ENCODE peak calls at places on chromosomes 5 and 9, in five cellular contexts. One of them, this sample, is unnamed.

GRCh38 chr9:131610231-131610761 is 65.0 kb downstream of the PRRT1B start:
- DNase-seq in progenitor cell of endocrine pancreas: no peak
- DNase-seq in iPS DF 6.9: no peak
- DNase-seq in GM03348: peak
- DNase-seq in fibroblast of lung: peak
- DNase-seq in this sample: no peak

GRCh38 chr5:142428036-142428772 is 103.4 kb upstream of the SPRY4 start:
- DNase-seq in GM03348: no peak
- DNase-seq in progenitor cell of endocrine pancreas: no peak
- DNase-seq in fibroblast of lung: no peak
- DNase-seq in iPS DF 6.9: no peak
- DNase-seq in this sample: no peak

GRCh38 chr5:58759745-58760144 is 176.9 kb downstream of the RAB3C start:
- DNase-seq in progenitor cell of endocrine pancreas: no peak
- DNase-seq in GM03348: no peak
- DNase-seq in iPS DF 6.9: no peak
- DNase-seq in fibroblast of lung: peak
- DNase-seq in this sample: no peak

GRCh38 chr5:140118294-140118936 is 4.5 kb downstream of the PURA start:
- DNase-seq in iPS DF 6.9: no peak
- DNase-seq in GM03348: no peak
- DNase-seq in progenitor cell of endocrine pancreas: no peak
- DNase-seq in fibroblast of lung: no peak
- DNase-seq in this sample: no peak

GRCh38 chr5:143527808-143528207 is 124.3 kb upstream of the NR3C1 start:
- DNase-seq in fibroblast of lung: no peak
- DNase-seq in GM03348: no peak
- DNase-seq in iPS DF 6.9: no peak
- DNase-seq in progenitor cell of endocrine pancreas: no peak
- DNase-seq in this sample: no peak

GRCh38 chr9:114290561-114290986 is 32.3 kb upstream of the ORM1 start:
- DNase-seq in GM03348: no peak
- DNase-seq in progenitor cell of endocrine pancreas: no peak
- DNase-seq in fibroblast of lung: no peak
- DNase-seq in iPS DF 6.9: no peak
- DNase-seq in this sample: no peak

GRCh38 chr9:22141906-22142305 is 132.8 kb upstream of the CDKN2B start:
- DNase-seq in GM03348: no peak
- DNase-seq in progenitor cell of endocrine pancreas: no peak
- DNase-seq in fibroblast of lung: peak
- DNase-seq in iPS DF 6.9: no peak
- DNase-seq in this sample: no peak

GRCh38 chr5:95410269-95410668 is 19.1 kb downstream of the FAM81B start:
- DNase-seq in progenitor cell of endocrine pancreas: no peak
- DNase-seq in iPS DF 6.9: no peak
- DNase-seq in GM03348: no peak
- DNase-seq in fibroblast of lung: no peak
- DNase-seq in this sample: no peak

GRCh38 chr9:137666950-137667670 is 48.3 kb downstream of the EHMT1 start:
- DNase-seq in fibroblast of lung: no peak
- DNase-seq in iPS DF 6.9: peak
- DNase-seq in GM03348: no peak
- DNase-seq in progenitor cell of endocrine pancreas: no peak
- DNase-seq in this sample: peak

GRCh38 chr5:53334431-53334941 is 145.9 kb upstream of the FST start:
- DNase-seq in fibroblast of lung: peak
- DNase-seq in progenitor cell of endocrine pancreas: no peak
- DNase-seq in GM03348: peak
- DNase-seq in iPS DF 6.9: no peak
- DNase-seq in this sample: no peak

GRCh38 chr5:90602681-90603080 is 44.1 kb downstream of the ADGRV1 start:
- DNase-seq in fibroblast of lung: no peak
- DNase-seq in iPS DF 6.9: no peak
- DNase-seq in progenitor cell of endocrine pancreas: no peak
- DNase-seq in GM03348: no peak
- DNase-seq in this sample: no peak

GRCh38 chr9:120925535-120926396 is 830 bp downstream of the TRAF1 start:
- DNase-seq in fibroblast of lung: peak
- DNase-seq in progenitor cell of endocrine pancreas: no peak
- DNase-seq in iPS DF 6.9: no peak
- DNase-seq in GM03348: peak
- DNase-seq in this sample: no peak

GRCh38 chr5:61701877-61702602 is 370.0 kb downstream of the ZSWIM6 start:
- DNase-seq in progenitor cell of endocrine pancreas: no peak
- DNase-seq in GM03348: no peak
- DNase-seq in iPS DF 6.9: no peak
- DNase-seq in fibroblast of lung: no peak
- DNase-seq in this sample: no peak

GRCh38 chr9:72460342-72461312 is 60.8 kb upstream of the TMC1 start:
- DNase-seq in GM03348: no peak
- DNase-seq in fibroblast of lung: no peak
- DNase-seq in iPS DF 6.9: no peak
- DNase-seq in progenitor cell of endocrine pancreas: no peak
- DNase-seq in this sample: no peak

GRCh38 chr5:93162201-93162654 is 418.8 kb downstream of the NR2F1-AS1 start:
- DNase-seq in progenitor cell of endocrine pancreas: no peak
- DNase-seq in fibroblast of lung: no peak
- DNase-seq in GM03348: peak
- DNase-seq in iPS DF 6.9: no peak
- DNase-seq in this sample: no peak

GRCh38 chr5:94181940-94182339 is 436.5 kb downstream of the KIAA0825 start:
- DNase-seq in progenitor cell of endocrine pancreas: no peak
- DNase-seq in fibroblast of lung: peak
- DNase-seq in iPS DF 6.9: no peak
- DNase-seq in GM03348: no peak
- DNase-seq in this sample: no peak

GRCh38 chr9:80320916-80321315 is 749.2 kb downstream of the TLE4 start:
- DNase-seq in GM03348: no peak
- DNase-seq in iPS DF 6.9: no peak
- DNase-seq in fibroblast of lung: peak
- DNase-seq in progenitor cell of endocrine pancreas: no peak
- DNase-seq in this sample: no peak

GRCh38 chr9:131839281-131840084 is 99.6 kb upstream of the RAPGEF1 start:
- DNase-seq in progenitor cell of endocrine pancreas: no peak
- DNase-seq in iPS DF 6.9: no peak
- DNase-seq in fibroblast of lung: peak
- DNase-seq in GM03348: peak
- DNase-seq in this sample: no peak

GRCh38 chr5:73229271-73229670 is 56.3 kb downstream of the TMEM174 start:
- DNase-seq in iPS DF 6.9: no peak
- DNase-seq in fibroblast of lung: peak
- DNase-seq in progenitor cell of endocrine pancreas: no peak
- DNase-seq in GM03348: peak
- DNase-seq in this sample: no peak

GRCh38 chr9:123003467-123003866 is 30.0 kb upstream of the GPR21 start:
- DNase-seq in iPS DF 6.9: no peak
- DNase-seq in progenitor cell of endocrine pancreas: no peak
- DNase-seq in GM03348: peak
- DNase-seq in fibroblast of lung: peak
- DNase-seq in this sample: no peak

GRCh38 chr5:135227064-135228022 is 171.7 kb downstream of the MACROH2A1 start:
- DNase-seq in iPS DF 6.9: no peak
- DNase-seq in progenitor cell of endocrine pancreas: no peak
- DNase-seq in fibroblast of lung: no peak
- DNase-seq in GM03348: no peak
- DNase-seq in this sample: no peak

GRCh38 chr5:135921388-135921787 is 25.7 kb upstream of the IL9 start:
- DNase-seq in iPS DF 6.9: no peak
- DNase-seq in GM03348: peak
- DNase-seq in progenitor cell of endocrine pancreas: no peak
- DNase-seq in fibroblast of lung: peak
- DNase-seq in this sample: no peak

GRCh38 chr5:174827521-174827920 is 103.1 kb downstream of the MSX2 start:
- DNase-seq in fibroblast of lung: peak
- DNase-seq in iPS DF 6.9: no peak
- DNase-seq in GM03348: no peak
- DNase-seq in progenitor cell of endocrine pancreas: no peak
- DNase-seq in this sample: no peak

GRCh38 chr9:111704503-111704902 is 43.1 kb downstream of the GNG10 start:
- DNase-seq in progenitor cell of endocrine pancreas: no peak
- DNase-seq in GM03348: no peak
- DNase-seq in fibroblast of lung: no peak
- DNase-seq in iPS DF 6.9: no peak
- DNase-seq in this sample: no peak

GRCh38 chr9:18071651-18072060 is 402.3 kb upstream of the ADAMTSL1 start:
- DNase-seq in GM03348: peak
- DNase-seq in progenitor cell of endocrine pancreas: no peak
- DNase-seq in fibroblast of lung: peak
- DNase-seq in iPS DF 6.9: no peak
- DNase-seq in this sample: no peak

GRCh38 chr5:168786142-168786541 is 207.0 kb upstream of the PANK3 start:
- DNase-seq in iPS DF 6.9: no peak
- DNase-seq in fibroblast of lung: no peak
- DNase-seq in progenitor cell of endocrine pancreas: no peak
- DNase-seq in GM03348: no peak
- DNase-seq in this sample: no peak

GRCh38 chr9:116899337-116900006 is 212.4 kb downstream of the TRIM32 start:
- DNase-seq in GM03348: no peak
- DNase-seq in iPS DF 6.9: no peak
- DNase-seq in progenitor cell of endocrine pancreas: no peak
- DNase-seq in fibroblast of lung: no peak
- DNase-seq in this sample: no peak

GRCh38 chr5:173327948-173328895 is at the start of gene STC2:
- DNase-seq in iPS DF 6.9: peak
- DNase-seq in progenitor cell of endocrine pancreas: peak
- DNase-seq in fibroblast of lung: peak
- DNase-seq in GM03348: peak
- DNase-seq in this sample: peak

GRCh38 chr9:97906236-97906831 is 16.0 kb downstream of the TRMO start:
- DNase-seq in progenitor cell of endocrine pancreas: no peak
- DNase-seq in fibroblast of lung: no peak
- DNase-seq in GM03348: peak
- DNase-seq in iPS DF 6.9: no peak
- DNase-seq in this sample: no peak

GRCh38 chr5:62457071-62457470 is 44.5 kb downstream of the IPO11 start:
- DNase-seq in progenitor cell of endocrine pancreas: no peak
- DNase-seq in GM03348: peak
- DNase-seq in fibroblast of lung: peak
- DNase-seq in iPS DF 6.9: no peak
- DNase-seq in this sample: no peak

GRCh38 chr9:137422668-137423000 is 328 bp downstream of the EXD3 start:
- DNase-seq in GM03348: peak
- DNase-seq in iPS DF 6.9: no peak
- DNase-seq in progenitor cell of endocrine pancreas: no peak
- DNase-seq in fibroblast of lung: no peak
- DNase-seq in this sample: no peak

GRCh38 chr9:10208691-10209069 is 404.1 kb downstream of the PTPRD start:
- DNase-seq in iPS DF 6.9: no peak
- DNase-seq in GM03348: no peak
- DNase-seq in fibroblast of lung: no peak
- DNase-seq in progenitor cell of endocrine pancreas: no peak
- DNase-seq in this sample: no peak

GRCh38 chr9:113205449-113206247 is 15.4 kb downstream of the FKBP15 start:
- DNase-seq in GM03348: no peak
- DNase-seq in fibroblast of lung: peak
- DNase-seq in progenitor cell of endocrine pancreas: no peak
- DNase-seq in iPS DF 6.9: no peak
- DNase-seq in this sample: no peak

GRCh38 chr9:36855443-36856315 is 178.4 kb downstream of the PAX5 start:
- DNase-seq in iPS DF 6.9: peak
- DNase-seq in progenitor cell of endocrine pancreas: peak
- DNase-seq in GM03348: peak
- DNase-seq in fibroblast of lung: no peak
- DNase-seq in this sample: no peak

GRCh38 chr9:87086111-87086510 is 138.8 kb upstream of the GAS1 start:
- DNase-seq in iPS DF 6.9: no peak
- DNase-seq in fibroblast of lung: no peak
- DNase-seq in GM03348: no peak
- DNase-seq in progenitor cell of endocrine pancreas: no peak
- DNase-seq in this sample: no peak

GRCh38 chr5:50786073-50786472 is 119.6 kb downstream of the PARP8 start:
- DNase-seq in GM03348: no peak
- DNase-seq in progenitor cell of endocrine pancreas: no peak
- DNase-seq in iPS DF 6.9: no peak
- DNase-seq in fibroblast of lung: peak
- DNase-seq in this sample: no peak

GRCh38 chr9:71589612-71590011 is 178.7 kb downstream of the CEMIP2 start:
- DNase-seq in fibroblast of lung: peak
- DNase-seq in GM03348: no peak
- DNase-seq in iPS DF 6.9: no peak
- DNase-seq in progenitor cell of endocrine pancreas: no peak
- DNase-seq in this sample: no peak